ENCODE peak calls at places on chromosomes 2 and 18, in seven cellular contexts. One of them, this sample, is unnamed.

GRCh38 chr2:108297436-108298141 is 8.9 kb downstream of the SULT1C2 start:
- DNase-seq in nephron progenitor cell: no peak
- DNase-seq in cardiac fibroblast: peak; percentile 88
- DNase-seq in left ventricle myocardium inferior: no peak
- DNase-seq in upper lobe of left lung: no peak
- DNase-seq in RWPE1: peak; percentile 87
- DNase-seq in progenitor cell of endocrine pancreas: no peak
- DNase-seq in this sample: no peak

GRCh38 chr18:73724908-73725307 is 422.7 kb downstream of the FBXO15 start:
- DNase-seq in nephron progenitor cell: no peak
- DNase-seq in cardiac fibroblast: no peak
- DNase-seq in left ventricle myocardium inferior: no peak
- DNase-seq in upper lobe of left lung: no peak
- DNase-seq in RWPE1: no peak
- DNase-seq in progenitor cell of endocrine pancreas: no peak
- DNase-seq in this sample: no peak

GRCh38 chr18:73232933-73233332 is 365.1 kb upstream of the NETO1 start:
- DNase-seq in nephron progenitor cell: no peak
- DNase-seq in cardiac fibroblast: no peak
- DNase-seq in left ventricle myocardium inferior: no peak
- DNase-seq in upper lobe of left lung: no peak
- DNase-seq in RWPE1: no peak
- DNase-seq in progenitor cell of endocrine pancreas: no peak
- DNase-seq in this sample: no peak

GRCh38 chr2:216665240-216665639 is 30.1 kb downstream of the IGFBP5 start:
- DNase-seq in nephron progenitor cell: no peak
- DNase-seq in cardiac fibroblast: peak; percentile 22
- DNase-seq in left ventricle myocardium inferior: no peak
- DNase-seq in upper lobe of left lung: no peak
- DNase-seq in RWPE1: peak; percentile 80
- DNase-seq in progenitor cell of endocrine pancreas: no peak
- DNase-seq in this sample: no peak

GRCh38 chr2:67616749-67617148 is 219.6 kb downstream of the ETAA1 start:
- DNase-seq in nephron progenitor cell: no peak
- DNase-seq in cardiac fibroblast: peak; percentile 82
- DNase-seq in left ventricle myocardium inferior: peak; percentile 16
- DNase-seq in upper lobe of left lung: no peak
- DNase-seq in RWPE1: no peak
- DNase-seq in progenitor cell of endocrine pancreas: no peak
- DNase-seq in this sample: no peak

GRCh38 chr2:20674974-20675679 is 8.2 kb downstream of the GDF7 start:
- DNase-seq in nephron progenitor cell: no peak
- DNase-seq in cardiac fibroblast: peak; percentile 89
- DNase-seq in left ventricle myocardium inferior: no peak
- DNase-seq in upper lobe of left lung: peak; percentile 37
- DNase-seq in RWPE1: peak; percentile 48
- DNase-seq in progenitor cell of endocrine pancreas: no peak
- DNase-seq in this sample: no peak

GRCh38 chr18:55483472-55483871 is 104.5 kb downstream of the TCF4 start:
- DNase-seq in nephron progenitor cell: no peak
- DNase-seq in cardiac fibroblast: no peak
- DNase-seq in left ventricle myocardium inferior: no peak
- DNase-seq in upper lobe of left lung: no peak
- DNase-seq in RWPE1: no peak
- DNase-seq in progenitor cell of endocrine pancreas: no peak
- DNase-seq in this sample: no peak

GRCh38 chr2:177029501-177029900 is 183.1 kb upstream of the HNRNPA3 start:
- DNase-seq in nephron progenitor cell: no peak
- DNase-seq in cardiac fibroblast: no peak
- DNase-seq in left ventricle myocardium inferior: no peak
- DNase-seq in upper lobe of left lung: no peak
- DNase-seq in RWPE1: peak; percentile 8
- DNase-seq in progenitor cell of endocrine pancreas: no peak
- DNase-seq in this sample: no peak

GRCh38 chr2:130358420-130359350 is 2.8 kb downstream of the PTPN18 start:
- DNase-seq in nephron progenitor cell: no peak
- DNase-seq in cardiac fibroblast: no peak
- DNase-seq in left ventricle myocardium inferior: no peak
- DNase-seq in upper lobe of left lung: peak; percentile 51
- DNase-seq in RWPE1: no peak
- DNase-seq in progenitor cell of endocrine pancreas: no peak
- DNase-seq in this sample: no peak

GRCh38 chr2:233422050-233422639 is 67.9 kb downstream of the DGKD start:
- DNase-seq in nephron progenitor cell: no peak
- DNase-seq in cardiac fibroblast: no peak
- DNase-seq in left ventricle myocardium inferior: no peak
- DNase-seq in upper lobe of left lung: peak; percentile 85
- DNase-seq in RWPE1: peak; percentile 41
- DNase-seq in progenitor cell of endocrine pancreas: no peak
- DNase-seq in this sample: no peak

GRCh38 chr2:235157746-235158482 is 206.1 kb downstream of the SH3BP4 start:
- DNase-seq in nephron progenitor cell: no peak
- DNase-seq in cardiac fibroblast: no peak
- DNase-seq in left ventricle myocardium inferior: no peak
- DNase-seq in upper lobe of left lung: no peak
- DNase-seq in RWPE1: no peak
- DNase-seq in progenitor cell of endocrine pancreas: no peak
- DNase-seq in this sample: no peak

GRCh38 chr18:907880-908512 is 3.3 kb downstream of the ADCYAP1 start:
- DNase-seq in nephron progenitor cell: peak; percentile 35
- DNase-seq in cardiac fibroblast: no peak
- DNase-seq in left ventricle myocardium inferior: no peak
- DNase-seq in upper lobe of left lung: peak; percentile 74
- DNase-seq in RWPE1: no peak
- DNase-seq in progenitor cell of endocrine pancreas: no peak
- DNase-seq in this sample: no peak

GRCh38 chr2:67050621-67051020 is 346.5 kb upstream of the ETAA1 start:
- DNase-seq in nephron progenitor cell: no peak
- DNase-seq in cardiac fibroblast: peak; percentile 69
- DNase-seq in left ventricle myocardium inferior: no peak
- DNase-seq in upper lobe of left lung: no peak
- DNase-seq in RWPE1: no peak
- DNase-seq in progenitor cell of endocrine pancreas: no peak
- DNase-seq in this sample: no peak

GRCh38 chr18:58496937-58497336 is 132.0 kb downstream of the ALPK2 start:
- DNase-seq in nephron progenitor cell: no peak
- DNase-seq in cardiac fibroblast: peak; percentile 8
- DNase-seq in left ventricle myocardium inferior: no peak
- DNase-seq in upper lobe of left lung: no peak
- DNase-seq in RWPE1: peak; percentile 3
- DNase-seq in progenitor cell of endocrine pancreas: no peak
- DNase-seq in this sample: no peak
- TF ChIP-seq CTCF in nephron progenitor cell: peak; percentile 42
- TF ChIP-seq CTCF in cardiac fibroblast: peak; percentile 26
- TF ChIP-seq CTCF in left ventricle myocardium inferior: peak; percentile 14
- TF ChIP-seq CTCF in upper lobe of left lung: no peak
- TF ChIP-seq CTCF in RWPE1: no peak
- TF ChIP-seq CTCF in progenitor cell of endocrine pancreas: peak; percentile 66
- TF ChIP-seq CTCF in this sample: no peak

GRCh38 chr2:237895544-237896506 is 36.4 kb downstream of the RAMP1 start:
- DNase-seq in nephron progenitor cell: no peak
- DNase-seq in cardiac fibroblast: no peak
- DNase-seq in left ventricle myocardium inferior: peak; percentile 74
- DNase-seq in upper lobe of left lung: peak; percentile 64
- DNase-seq in RWPE1: peak; percentile 48
- DNase-seq in progenitor cell of endocrine pancreas: no peak
- DNase-seq in this sample: no peak
- TF ChIP-seq CTCF in nephron progenitor cell: no peak
- TF ChIP-seq CTCF in cardiac fibroblast: no peak
- TF ChIP-seq CTCF in left ventricle myocardium inferior: no peak
- TF ChIP-seq CTCF in upper lobe of left lung: no peak
- TF ChIP-seq CTCF in RWPE1: no peak
- TF ChIP-seq CTCF in progenitor cell of endocrine pancreas: no peak
- TF ChIP-seq CTCF in this sample: no peak

GRCh38 chr2:74462786-74463105 is 2.4 kb downstream of the MOGS start:
- DNase-seq in nephron progenitor cell: no peak
- DNase-seq in cardiac fibroblast: no peak
- DNase-seq in left ventricle myocardium inferior: no peak
- DNase-seq in upper lobe of left lung: no peak
- DNase-seq in RWPE1: no peak
- DNase-seq in progenitor cell of endocrine pancreas: no peak
- DNase-seq in this sample: no peak

GRCh38 chr2:74462054-74462785 is 3.0 kb downstream of the MOGS start:
- DNase-seq in nephron progenitor cell: no peak
- DNase-seq in cardiac fibroblast: no peak
- DNase-seq in left ventricle myocardium inferior: no peak
- DNase-seq in upper lobe of left lung: no peak
- DNase-seq in RWPE1: no peak
- DNase-seq in progenitor cell of endocrine pancreas: no peak
- DNase-seq in this sample: no peak

GRCh38 chr2:74459377-74460118 is 1.3 kb downstream of the WBP1 start:
- DNase-seq in nephron progenitor cell: no peak
- DNase-seq in cardiac fibroblast: peak; percentile 13
- DNase-seq in left ventricle myocardium inferior: no peak
- DNase-seq in upper lobe of left lung: no peak
- DNase-seq in RWPE1: no peak
- DNase-seq in progenitor cell of endocrine pancreas: no peak
- DNase-seq in this sample: no peak

GRCh38 chr2:74458957-74459290 is 686 bp downstream of the WBP1 start:
- DNase-seq in nephron progenitor cell: no peak
- DNase-seq in cardiac fibroblast: peak; percentile 16
- DNase-seq in left ventricle myocardium inferior: no peak
- DNase-seq in upper lobe of left lung: no peak
- DNase-seq in RWPE1: no peak
- DNase-seq in progenitor cell of endocrine pancreas: no peak
- DNase-seq in this sample: no peak

DNA sequence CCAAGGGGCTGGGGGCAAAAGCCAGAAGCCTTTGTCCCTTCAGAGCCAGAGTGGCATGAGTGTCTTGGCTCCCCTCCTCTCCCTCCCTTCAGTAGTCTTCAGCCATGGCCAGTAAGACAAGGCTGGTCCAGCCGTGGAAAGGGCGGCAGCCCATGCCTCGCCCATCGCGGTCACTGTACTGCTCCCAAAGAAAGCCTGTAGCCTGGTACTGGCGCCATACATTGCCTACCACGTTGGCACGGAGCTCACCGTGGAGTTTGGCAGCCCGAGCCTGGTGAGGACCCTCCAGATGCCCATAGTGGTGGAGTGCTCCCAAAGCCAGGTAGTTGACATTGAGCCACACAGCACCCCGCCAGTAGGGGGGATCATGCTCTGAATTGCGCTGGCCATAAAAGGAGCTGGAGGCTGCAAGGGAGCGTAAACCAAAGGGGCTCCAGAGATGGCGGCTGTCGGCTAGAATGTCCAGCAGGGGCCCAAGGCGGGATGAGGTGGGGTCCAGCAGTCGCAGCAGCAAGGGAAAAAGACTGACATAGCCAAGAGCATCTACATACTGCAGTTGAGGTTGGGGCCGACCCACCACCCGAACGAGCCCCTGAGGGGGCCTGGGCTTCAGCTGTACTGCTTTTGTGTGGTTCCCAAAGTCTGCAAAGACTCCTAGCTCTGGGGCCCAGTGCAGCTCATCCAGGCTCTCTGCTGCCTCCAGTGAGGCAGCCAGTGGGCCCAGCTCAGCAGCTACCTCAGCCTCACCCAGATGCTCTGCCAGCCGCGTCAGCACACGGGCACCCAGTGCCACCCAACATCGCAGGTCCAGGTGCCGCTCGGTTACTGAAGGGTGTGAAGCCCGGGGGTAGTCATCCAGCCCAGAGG is 3.2 kb downstream of the WBP1 start:
- DNase-seq in nephron progenitor cell: peak; percentile 35
- DNase-seq in cardiac fibroblast: peak; percentile 11
- DNase-seq in left ventricle myocardium inferior: no peak
- DNase-seq in upper lobe of left lung: peak; percentile 70
- DNase-seq in RWPE1: no peak
- DNase-seq in progenitor cell of endocrine pancreas: no peak
- DNase-seq in this sample: no peak
- TF ChIP-seq CTCF in nephron progenitor cell: no peak
- TF ChIP-seq CTCF in cardiac fibroblast: peak; percentile 4
- TF ChIP-seq CTCF in left ventricle myocardium inferior: no peak
- TF ChIP-seq CTCF in upper lobe of left lung: no peak
- TF ChIP-seq CTCF in RWPE1: no peak
- TF ChIP-seq CTCF in progenitor cell of endocrine pancreas: peak; percentile 41
- TF ChIP-seq CTCF in this sample: no peak

GRCh38 chr2:102342888-102343287 is 12.7 kb upstream of the IL18R1 start:
- DNase-seq in nephron progenitor cell: no peak
- DNase-seq in cardiac fibroblast: peak; percentile 40
- DNase-seq in left ventricle myocardium inferior: no peak
- DNase-seq in upper lobe of left lung: no peak
- DNase-seq in RWPE1: no peak
- DNase-seq in progenitor cell of endocrine pancreas: no peak
- DNase-seq in this sample: no peak
- TF ChIP-seq CTCF in nephron progenitor cell: no peak
- TF ChIP-seq CTCF in cardiac fibroblast: peak; percentile 41
- TF ChIP-seq CTCF in left ventricle myocardium inferior: peak; percentile 25
- TF ChIP-seq CTCF in upper lobe of left lung: no peak
- TF ChIP-seq CTCF in RWPE1: no peak
- TF ChIP-seq CTCF in progenitor cell of endocrine pancreas: no peak
- TF ChIP-seq CTCF in this sample: no peak

GRCh38 chr2:97911210-97911921 is 84.4 kb downstream of the TMEM131 start:
- DNase-seq in nephron progenitor cell: no peak
- DNase-seq in cardiac fibroblast: peak; percentile 64
- DNase-seq in left ventricle myocardium inferior: no peak
- DNase-seq in upper lobe of left lung: no peak
- DNase-seq in RWPE1: no peak
- DNase-seq in progenitor cell of endocrine pancreas: no peak
- DNase-seq in this sample: no peak
- TF ChIP-seq CTCF in nephron progenitor cell: no peak
- TF ChIP-seq CTCF in cardiac fibroblast: no peak
- TF ChIP-seq CTCF in left ventricle myocardium inferior: no peak
- TF ChIP-seq CTCF in upper lobe of left lung: no peak
- TF ChIP-seq CTCF in RWPE1: no peak
- TF ChIP-seq CTCF in progenitor cell of endocrine pancreas: no peak
- TF ChIP-seq CTCF in this sample: no peak

GRCh38 chr2:31086585-31086984 is 51.7 kb downstream of the GALNT14 start:
- DNase-seq in nephron progenitor cell: no peak
- DNase-seq in cardiac fibroblast: no peak
- DNase-seq in left ventricle myocardium inferior: no peak
- DNase-seq in upper lobe of left lung: no peak
- DNase-seq in RWPE1: no peak
- DNase-seq in progenitor cell of endocrine pancreas: no peak
- DNase-seq in this sample: no peak

GRCh38 chr2:31088516-31089195 is 49.6 kb downstream of the GALNT14 start:
- DNase-seq in nephron progenitor cell: no peak
- DNase-seq in cardiac fibroblast: no peak
- DNase-seq in left ventricle myocardium inferior: no peak
- DNase-seq in upper lobe of left lung: no peak
- DNase-seq in RWPE1: no peak
- DNase-seq in progenitor cell of endocrine pancreas: no peak
- DNase-seq in this sample: no peak

GRCh38 chr2:31090188-31090587 is 48.1 kb downstream of the GALNT14 start:
- DNase-seq in nephron progenitor cell: no peak
- DNase-seq in cardiac fibroblast: no peak
- DNase-seq in left ventricle myocardium inferior: no peak
- DNase-seq in upper lobe of left lung: no peak
- DNase-seq in RWPE1: no peak
- DNase-seq in progenitor cell of endocrine pancreas: no peak
- DNase-seq in this sample: no peak

GRCh38 chr2:31087491-31087890 is 50.7 kb downstream of the GALNT14 start:
- DNase-seq in nephron progenitor cell: no peak
- DNase-seq in cardiac fibroblast: no peak
- DNase-seq in left ventricle myocardium inferior: no peak
- DNase-seq in upper lobe of left lung: no peak
- DNase-seq in RWPE1: no peak
- DNase-seq in progenitor cell of endocrine pancreas: no peak
- DNase-seq in this sample: no peak

GRCh38 chr2:31089645-31090044 is 48.6 kb downstream of the GALNT14 start:
- DNase-seq in nephron progenitor cell: no peak
- DNase-seq in cardiac fibroblast: no peak
- DNase-seq in left ventricle myocardium inferior: no peak
- DNase-seq in upper lobe of left lung: no peak
- DNase-seq in RWPE1: no peak
- DNase-seq in progenitor cell of endocrine pancreas: no peak
- DNase-seq in this sample: no peak
- TF ChIP-seq CTCF in nephron progenitor cell: no peak
- TF ChIP-seq CTCF in cardiac fibroblast: no peak
- TF ChIP-seq CTCF in left ventricle myocardium inferior: peak; percentile 22
- TF ChIP-seq CTCF in upper lobe of left lung: no peak
- TF ChIP-seq CTCF in RWPE1: no peak
- TF ChIP-seq CTCF in progenitor cell of endocrine pancreas: no peak
- TF ChIP-seq CTCF in this sample: no peak